ENCODE peak calls at places on chromosomes 5 and 9, in eight cellular contexts. A is right lobe of liver, G is right cardiac atrium, S is neuronal stem cell, J is left ventricle myocardium inferior, N is colonic mucosa, B is GM23248, Z is IMR-90. M is an unnamed sample. For H3K9me3 and H3K4me1, the result is how much of the 10 kb centered on the place peaks cover.

GRCh38 chr9:34457266-34458012 is 931 bp downstream of the FAM219A start:
- DNase-seq in A (peak), G (peak), S (peak), J (peak), N (peak), B (peak), Z (peak), M (peak)

GRCh38 chr5:54176066-54176835 is 134.1 kb downstream of the ARL15 start:
- DNase-seq in A (no peak), G (no peak), S (peak), J (no peak), N (no peak), B (no peak), Z (no peak), M (no peak)

GRCh38 chr9:76159288-76159926 is 234.8 kb downstream of the RFK start:
- DNase-seq in A (no peak), G (no peak), S (no peak), J (no peak), N (no peak), B (no peak), Z (no peak), M (no peak)

GRCh38 chr9:3419892-3420291 is 105.9 kb downstream of the RFX3 start:
- DNase-seq in A (no peak), G (no peak), S (no peak), J (no peak), N (no peak), B (no peak), Z (no peak), M (no peak)

GRCh38 chr5:176810687-176811501 is 535 bp downstream of the UNC5A start:
- DNase-seq in A (no peak), G (no peak), S (no peak), J (no peak), N (no peak), B (peak), Z (no peak), M (no peak)

GRCh38 chr5:168288349-168289245 is 2.8 kb upstream of the WWC1 start:
- DNase-seq in A (peak), G (no peak), S (no peak), J (no peak), N (peak), B (no peak), Z (no peak), M (no peak)

GRCh38 chr9:131304676-131305366 is 15.3 kb downstream of the PLPP7 start:
- DNase-seq in A (no peak), G (no peak), S (no peak), J (no peak), N (no peak), B (no peak), Z (peak), M (no peak)

GRCh38 chr5:9853309-9853708 is 223.2 kb upstream of the TAS2R1 start:
- DNase-seq in A (no peak), G (no peak), S (no peak), J (no peak), N (no peak), B (no peak), Z (no peak), M (no peak)

GRCh38 chr5:179123109-179123426 is 62.9 kb downstream of the ZNF354C start:
- DNase-seq in A (no peak), G (no peak), S (no peak), J (no peak), N (no peak), B (no peak), Z (no peak), M (peak)

GRCh38 chr9:83596899-83597504 is 25.9 kb upstream of the IDNK start:
- DNase-seq in A (no peak), G (no peak), S (peak), J (no peak), N (peak), B (peak), Z (no peak), M (no peak)

GRCh38 chr9:127838375-127839078 is 15.9 kb downstream of the ENG start:
- DNase-seq in A (peak), G (peak), S (no peak), J (peak), N (peak), B (peak), Z (peak), M (peak)

GRCh38 chr5:97554992-97555981 is 372.2 kb upstream of the RIOK2 start:
- DNase-seq in A (no peak), G (no peak), S (no peak), J (no peak), N (no peak), B (peak), Z (peak), M (no peak)

GRCh38 chr5:90983148-90983547 is 400.0 kb downstream of the ARRDC3 start:
- DNase-seq in A (no peak), G (peak), S (no peak), J (no peak), N (no peak), B (peak), Z (peak), M (no peak)

GRCh38 chr5:177373806-177374205 is 10.4 kb upstream of the SLC34A1 start:
- DNase-seq in A (peak), G (no peak), S (no peak), J (no peak), N (no peak), B (no peak), Z (no peak), M (no peak)

GRCh38 chr9:3028535-3028934 is 184.6 kb upstream of the PUM3 start:
- DNase-seq in A (no peak), G (no peak), S (no peak), J (no peak), N (no peak), B (no peak), Z (no peak), M (no peak)

GRCh38 chr5:62206150-62206829 is 99.7 kb upstream of the KIF2A start:
- DNase-seq in A (no peak), G (no peak), S (no peak), J (no peak), N (no peak), B (peak), Z (no peak), M (no peak)

GRCh38 chr9:69173497-69173890 is 583 bp upstream of the TJP2 start:
- DNase-seq in A (peak), G (no peak), S (no peak), J (no peak), N (no peak), B (no peak), Z (no peak), M (no peak)

GRCh38 chr5:149838881-149839739 is 105.5 kb downstream of the PDE6A start:
- DNase-seq in A (no peak), G (no peak), S (no peak), J (no peak), N (no peak), B (peak), Z (peak), M (no peak)

GRCh38 chr5:65811004-65811403 is 89.0 kb downstream of the NLN start:
- DNase-seq in A (no peak), G (no peak), S (no peak), J (no peak), N (peak), B (peak), Z (peak), M (no peak)

GRCh38 chr9:113375057-113376023 is 1.4 kb downstream of the HDHD3 start:
- DNase-seq in A (no peak), G (no peak), S (no peak), J (no peak), N (peak), B (peak), Z (peak), M (no peak)

GRCh38 chr9:121634800-121635261 is 16.6 kb upstream of the DAB2IP start:
- DNase-seq in A (no peak), G (no peak), S (peak), J (no peak), N (peak), B (peak), Z (peak), M (no peak)

GRCh38 chr5:14443665-14444064 is 137.9 kb upstream of the OTULINL start:
- DNase-seq in A (no peak), G (no peak), S (no peak), J (no peak), N (peak), B (peak), Z (no peak), M (no peak)

GRCh38 chr9:96047741-96048115 is 172.2 kb downstream of the ERCC6L2 start:
- DNase-seq in A (no peak), G (no peak), S (no peak), J (no peak), N (no peak), B (no peak), Z (no peak), M (no peak)

GRCh38 chr9:96047116-96047639 is 171.7 kb downstream of the ERCC6L2 start:
- DNase-seq in A (no peak), G (no peak), S (no peak), J (no peak), N (no peak), B (no peak), Z (no peak), M (no peak)

GRCh38 chr9:96048954-96049831 is 173.7 kb downstream of the ERCC6L2 start:
- DNase-seq in A (peak), G (peak), S (no peak), J (peak), N (no peak), B (no peak), Z (no peak), M (peak)

GRCh38 chr9:96050048-96050875 is 174.8 kb downstream of the ERCC6L2 start:
- DNase-seq in A (no peak), G (no peak), S (no peak), J (no peak), N (no peak), B (no peak), Z (no peak), M (no peak)

DNA sequence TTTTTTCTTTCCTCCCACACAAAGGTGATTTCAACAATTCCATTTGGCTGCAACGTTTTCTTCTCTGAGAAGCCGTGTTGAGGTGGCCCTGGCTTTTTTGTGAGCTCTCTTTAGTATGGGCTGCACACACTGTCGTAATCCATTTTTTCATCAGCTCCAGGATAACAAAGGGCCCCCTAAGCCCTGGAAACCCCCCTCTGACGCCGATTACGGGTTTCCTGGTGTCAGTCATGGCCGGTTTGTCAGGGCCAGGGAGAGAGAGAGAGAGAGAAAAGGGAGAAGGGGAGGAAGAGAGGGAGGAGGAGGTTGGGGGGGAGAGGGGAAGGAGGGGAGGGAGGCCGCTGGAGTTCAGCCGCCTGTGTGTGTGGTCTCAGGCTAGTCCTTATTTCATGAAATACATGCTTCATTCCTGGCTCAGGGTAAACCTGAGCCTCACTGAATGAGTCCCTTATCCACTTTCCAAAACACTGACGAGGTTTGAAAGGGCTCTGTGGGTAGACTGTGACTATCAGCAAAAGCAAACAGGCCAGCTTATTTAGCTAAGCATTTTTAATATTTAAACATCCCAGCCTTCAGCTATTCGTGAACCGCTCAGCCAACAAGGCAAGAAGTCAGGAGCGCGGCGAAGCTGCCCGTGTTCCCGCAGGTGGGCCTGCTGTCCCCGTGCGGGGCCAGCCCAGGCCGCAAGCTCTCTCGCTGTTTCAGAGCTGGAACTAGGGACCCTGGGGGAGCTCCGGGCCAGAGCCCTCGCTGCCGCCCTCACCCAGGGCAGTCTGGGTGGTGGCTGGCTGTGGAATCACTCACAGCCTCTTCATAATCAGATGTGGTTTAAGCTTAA is 172.8 kb downstream of the ERCC6L2 start:
- DNase-seq in A (peak), G (peak), S (peak), J (no peak), N (no peak), B (no peak), Z (no peak), M (peak)
- H3K4me3 ChIP-seq in A (peak), G (no peak), S (no peak), J (no peak), N (no peak), B (no peak), Z (no peak), M (no peak)

GRCh38 chr5:44795496-44795895 is 13.3 kb upstream of the MRPS30 start:
- DNase-seq in A (no peak), G (no peak), S (no peak), J (no peak), N (no peak), B (no peak), Z (no peak), M (no peak)
- H3K9me3 ChIP-seq in A (under half), G (under half), S (under half), J (under half), N (under half), B (under half), Z (under half), M (under half)

DNA sequence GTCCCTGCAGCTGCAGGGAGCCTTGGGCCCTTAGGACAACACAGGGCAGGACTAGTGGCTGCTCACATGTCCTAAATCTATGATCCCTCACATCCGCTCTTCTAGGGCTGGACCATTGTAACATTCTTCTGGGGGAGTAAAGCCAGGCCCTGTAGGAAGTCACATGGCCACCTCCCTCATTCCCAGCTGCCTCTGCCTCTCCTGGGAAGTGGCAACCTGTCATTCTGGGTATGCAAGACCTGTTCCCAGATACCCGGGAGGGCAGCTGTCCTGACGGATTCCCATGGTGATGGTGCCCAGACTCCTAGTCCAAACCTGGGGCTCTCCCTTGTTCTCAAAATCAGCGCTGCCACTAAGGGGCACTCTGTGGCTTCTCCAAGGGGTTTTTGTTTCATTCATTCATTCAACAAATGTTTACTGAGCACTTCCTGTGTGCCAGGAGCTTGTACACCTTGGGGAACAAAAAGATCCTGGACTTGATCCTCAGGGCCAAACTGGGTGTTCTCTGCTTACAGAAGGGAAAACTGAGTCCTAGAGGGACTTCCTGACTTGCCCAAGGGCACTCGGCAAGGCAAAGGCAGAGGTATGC is 85.6 kb downstream of the PSD2 start:
- DNase-seq in A (no peak), G (no peak), S (no peak), J (no peak), N (no peak), B (no peak), Z (no peak), M (no peak)
- H3K4me1 ChIP-seq in A (under half), G (under half), S (under half), J (under half), N (under half), B (under half), Z (under half), M (under half)

GRCh38 chr9:19232117-19232829 is 1.8 kb downstream of the DENND4C start:
- DNase-seq in A (no peak), G (no peak), S (no peak), J (no peak), N (no peak), B (peak), Z (peak), M (no peak)
- H3K4me3 ChIP-seq in A (peak), G (peak), S (no peak), J (peak), N (peak), B (peak), Z (peak), M (peak)

GRCh38 chr5:141260458-141261237 is 15.5 kb downstream of the PCDHB15 start:
- DNase-seq in A (no peak), G (no peak), S (peak), J (no peak), N (no peak), B (peak), Z (peak), M (no peak)
- H3K9me3 ChIP-seq in A (half or more), G (under half), S (under half), J (half or more), N (under half), B (under half), Z (under half), M (under half)

DNA sequence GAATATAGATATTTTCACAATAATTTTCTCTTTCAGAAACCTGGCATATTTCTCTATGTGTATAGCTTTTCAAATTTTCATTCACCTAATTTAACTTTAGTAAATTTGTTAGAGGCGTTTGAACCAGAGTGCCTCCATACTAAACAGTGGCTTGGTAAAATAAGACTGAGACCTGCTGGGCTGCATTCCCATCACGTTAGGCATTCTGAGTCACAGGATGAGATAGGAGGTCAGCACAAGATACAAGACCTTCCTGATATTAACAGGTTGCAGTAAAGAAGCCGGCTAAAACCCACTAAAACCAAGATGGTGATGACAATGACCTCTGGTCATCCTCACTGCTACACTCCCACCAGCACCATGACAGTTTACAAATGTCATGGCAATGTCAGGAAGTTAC is 13.7 kb downstream of the RNF38 start:
- DNase-seq in A (no peak), G (no peak), S (no peak), J (no peak), N (no peak), B (no peak), Z (no peak), M (no peak)
- H3K4me1 ChIP-seq in A (under half), G (under half), S (under half), J (half or more), N (under half), B (under half), Z (under half), M (under half)

DNA sequence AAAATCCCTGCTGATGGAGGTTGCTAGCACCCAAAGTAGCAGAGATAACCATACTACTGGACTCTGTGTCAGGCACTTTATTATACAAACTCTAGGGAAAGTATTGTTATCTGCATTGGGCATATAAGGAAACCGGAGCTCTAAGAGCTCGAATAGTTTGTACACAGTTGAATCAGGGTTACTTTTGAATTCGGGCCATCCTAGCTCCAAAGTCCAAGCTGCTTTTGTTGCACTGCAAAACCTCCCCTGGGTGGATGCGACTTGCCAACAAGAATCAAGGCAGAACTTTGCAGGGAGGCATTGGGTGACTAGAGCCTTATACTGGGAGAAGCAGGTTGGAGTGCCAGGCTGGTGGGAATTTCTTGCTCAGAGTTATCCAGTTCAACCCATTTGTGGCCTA is 435.1 kb downstream of the SPATA31D1 start:
- DNase-seq in A (peak), G (no peak), S (no peak), J (no peak), N (peak), B (no peak), Z (no peak), M (no peak)
- H3K4me3 ChIP-seq in A (no peak), G (no peak), S (no peak), J (no peak), N (no peak), B (no peak), Z (no peak), M (no peak)

GRCh38 chr5:180251141-180251540 is 40.7 kb downstream of the MAPK9 start:
- DNase-seq in A (no peak), G (no peak), S (no peak), J (no peak), N (no peak), B (no peak), Z (no peak), M (no peak)
- H3K9me3 ChIP-seq in A (under half), G (under half), S (half or more), J (half or more), N (under half), B (under half), Z (half or more), M (under half)

M was measured in aorta.